ENCODE peak calls at places on chromosomes 11 and 22, in five cellular contexts. K is SK-N-SH, J is fibroblast of pulmonary artery, S is NB4, A is cardiac muscle cell. W is an unnamed sample.

GRCh38 chr11:76512851-76513653 is 68.2 kb downstream of the EMSY start:
- DNase-seq in K (peak), J (peak), S (peak), A (peak), W (peak)

GRCh38 chr22:42791721-42792452 is 65.2 kb downstream of the ARFGAP3 start:
- DNase-seq in K (no peak), J (no peak), S (no peak), A (no peak), W (peak)

GRCh38 chr11:579830-580601 is 3.7 kb downstream of the PHRF1 start:
- DNase-seq in K (no peak), J (peak), S (no peak), A (no peak), W (peak)

GRCh38 chr22:47276219-47276843 is 513.9 kb downstream of the TBC1D22A start:
- DNase-seq in K (no peak), J (peak), S (no peak), A (no peak), W (no peak)

GRCh38 chr11:76626921-76627391 is 43.6 kb downstream of the LRRC32 start:
- DNase-seq in K (no peak), J (no peak), S (peak), A (no peak), W (peak)

GRCh38 chr11:115357066-115357465 is 147.1 kb downstream of the CADM1 start:
- DNase-seq in K (no peak), J (no peak), S (no peak), A (no peak), W (no peak)

GRCh38 chr11:135008412-135008811 is 596.4 kb upstream of the B3GAT1 start:
- DNase-seq in K (no peak), J (no peak), S (no peak), A (no peak), W (no peak)

GRCh38 chr11:132874638-132875037 is 657.7 kb downstream of the OPCML start:
- DNase-seq in K (no peak), J (peak), S (no peak), A (no peak), W (peak)

GRCh38 chr11:46293616-46294015 is 16.2 kb downstream of the CREB3L1 start:
- DNase-seq in K (no peak), J (peak), S (no peak), A (no peak), W (peak)

GRCh38 chr22:46090051-46090591 is 60.2 kb upstream of the PPARA start:
- DNase-seq in K (no peak), J (no peak), S (no peak), A (no peak), W (peak)

GRCh38 chr11:28757725-28758515 is 649.7 kb downstream of the METTL15 start:
- DNase-seq in K (no peak), J (peak), S (no peak), A (no peak), W (peak)

GRCh38 chr11:19820100-19820499 is 107.5 kb downstream of the NAV2 start:
- DNase-seq in K (no peak), J (no peak), S (no peak), A (peak), W (no peak)

GRCh38 chr11:20127671-20128527 is 32.4 kb downstream of the DBX1 start:
- DNase-seq in K (peak), J (peak), S (peak), A (peak), W (peak)

GRCh38 chr11:43933608-43934358 is 8.7 kb upstream of the C11orf96 start:
- DNase-seq in K (no peak), J (peak), S (no peak), A (no peak), W (peak)

GRCh38 chr11:705646-706438 is at the start of gene EPS8L2:
- DNase-seq in K (peak), J (no peak), S (no peak), A (no peak), W (no peak)

GRCh38 chr11:80096736-80097135 is 655.9 kb upstream of the TENM4 start:
- DNase-seq in K (no peak), J (peak), S (no peak), A (no peak), W (peak)

GRCh38 chr11:35241531-35241930 is 102.6 kb downstream of the CD44 start:
- DNase-seq in K (no peak), J (no peak), S (no peak), A (no peak), W (no peak)

DNA sequence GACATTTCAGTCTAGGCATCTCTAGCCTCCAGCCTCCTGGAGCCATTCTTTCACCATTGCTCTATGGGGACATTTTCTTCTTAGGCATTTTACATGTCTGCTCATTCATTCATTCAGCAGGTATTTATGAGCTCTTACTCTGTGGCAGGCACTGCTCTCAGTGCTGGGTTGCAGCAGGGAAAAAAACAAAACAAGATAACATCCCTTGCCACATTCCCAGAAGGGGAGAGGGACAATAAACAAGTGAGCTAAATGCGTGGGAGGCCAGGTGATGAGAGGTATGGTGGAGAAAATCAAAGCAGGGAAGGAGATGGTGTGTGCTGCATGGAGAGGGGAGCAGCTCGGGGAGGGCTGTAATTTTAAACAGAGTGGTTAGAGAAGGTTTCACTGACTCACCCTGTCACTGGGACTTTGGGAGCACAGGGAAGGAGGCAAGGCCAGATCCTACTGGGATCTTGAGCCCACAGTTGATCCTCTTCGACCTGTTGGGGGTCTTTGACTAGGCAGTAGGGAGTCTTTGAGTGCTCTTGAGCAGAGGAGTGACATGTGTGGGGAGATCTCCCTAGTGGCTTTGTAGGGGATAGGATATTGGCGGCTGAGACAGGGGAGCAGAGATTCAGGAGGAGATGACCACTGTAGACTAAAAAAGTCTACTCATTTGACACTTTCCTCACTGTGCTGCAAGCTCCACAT is 17.0 kb downstream of the MICAL2 start:
- DNase-seq in K (no peak), J (no peak), S (no peak), A (no peak), W (peak)
- TF ChIP-seq CTCF in K (no peak), J (no peak), S (no peak), A (no peak), W (no peak)

GRCh38 chr11:128496249-128496648 is 91.1 kb downstream of the ETS1 start:
- DNase-seq in K (no peak), J (no peak), S (no peak), A (no peak), W (no peak)
- H3K4me3 ChIP-seq in K (peak), J (no peak), S (peak), A (no peak), W (no peak)

DNA sequence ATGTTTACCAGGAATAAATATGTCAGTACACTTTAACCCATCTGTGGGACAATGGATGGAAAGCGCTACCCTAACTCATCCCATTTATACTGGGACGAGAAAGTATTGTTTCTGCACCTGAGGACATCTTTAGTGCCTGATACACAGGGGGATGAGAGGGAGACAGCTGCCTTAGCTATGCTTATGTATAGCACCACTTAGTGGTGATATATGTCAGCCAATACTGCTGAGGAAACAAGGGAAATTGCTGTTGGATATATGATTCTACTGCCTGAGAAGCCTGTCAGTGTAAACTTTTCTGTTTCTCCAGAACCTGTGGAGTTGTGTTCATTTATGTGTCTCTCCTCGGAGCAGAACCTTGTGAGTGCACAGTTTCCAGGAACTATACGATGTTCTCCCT is 13.3 kb upstream of the CEP295 start:
- DNase-seq in K (no peak), J (peak), S (peak), A (peak), W (peak)
- TF ChIP-seq CTCF in K (peak), J (peak), S (peak), A (peak), W (peak)

DNA sequence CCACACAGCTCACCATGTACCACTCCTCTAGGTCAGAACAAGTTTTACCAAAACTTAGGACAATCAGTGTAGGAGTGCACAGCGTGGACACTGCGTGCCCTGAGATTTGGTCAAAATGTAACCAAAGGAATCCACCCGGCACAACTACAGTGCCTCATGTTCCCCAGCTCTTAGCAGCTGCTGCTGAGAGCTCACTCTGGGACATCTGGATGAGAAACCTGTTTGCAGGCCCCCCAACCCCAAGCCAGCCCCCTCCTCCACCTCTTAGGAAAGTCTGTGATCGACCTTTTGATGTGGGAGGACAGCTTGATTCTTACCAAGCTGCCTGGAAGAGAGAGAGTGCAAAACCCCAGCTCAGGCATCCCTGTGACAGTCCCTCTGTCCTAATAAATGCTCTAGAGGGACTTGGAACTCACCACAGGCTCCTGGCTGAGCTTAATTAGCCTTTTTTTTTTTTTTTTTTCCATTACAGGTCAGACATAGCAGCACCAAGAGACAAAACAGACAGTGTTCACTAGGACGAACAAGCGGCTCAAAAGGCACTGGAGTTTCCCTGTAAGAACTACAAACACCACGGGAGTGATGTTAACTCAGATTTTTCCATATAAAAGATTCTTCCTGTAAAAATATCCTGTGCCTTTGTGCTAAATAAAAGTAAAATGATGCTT is 101.2 kb upstream of the AKIP1 start:
- DNase-seq in K (peak), J (no peak), S (no peak), A (peak), W (peak)
- H3K4me3 ChIP-seq in K (peak), J (peak), S (no peak), A (peak), W (peak)